ENCODE peak calls at places on chromosomes 4 and X, in six cellular contexts. I is NCI-H1092 treated with DMSO at 0.1 percent for 48 hours; D is activated CD8-positive, alpha-beta memory T cell treated with anti-CD3 and anti-CD28 coated beads for 48 hours; O is activated B cell treated with CpG ODN at 0.5 μM for 24 hours; U is fibroblast of pulmonary artery; H is endothelial cell. Z is an unnamed sample.

GRCh38 chrX:72142094-72142843 is 10.6 kb upstream of the RTL5 start:
- DNase-seq in I (peak; percentile 98), D (no peak), O (no peak), U (no peak), H (no peak), Z (peak; percentile 91)

GRCh38 chrX:431032-431431 is 44.3 kb upstream of the PPP2R3B start:
- DNase-seq in I (no peak), D (no peak), O (no peak), U (peak; percentile 3), H (no peak), Z (no peak)

GRCh38 chr4:64897683-64898082 is 488.4 kb upstream of the TECRL start:
- DNase-seq in I (no peak), D (no peak), O (no peak), U (no peak), H (no peak), Z (no peak)

GRCh38 chrX:37906357-37906756 is 59.0 kb upstream of the DYNLT3 start:
- DNase-seq in I (no peak), D (no peak), O (no peak), U (no peak), H (no peak), Z (no peak)

GRCh38 chr4:153759407-153760226 is at the start of gene RNF175:
- DNase-seq in I (no peak), D (no peak), O (no peak), U (no peak), H (peak; percentile 41), Z (no peak)

GRCh38 chr4:11765849-11766453 is 337.3 kb upstream of the HS3ST1 start:
- DNase-seq in I (no peak), D (no peak), O (no peak), U (peak; percentile 70), H (peak; percentile 38), Z (peak; percentile 34)

GRCh38 chr4:71602271-71602890 is 181.5 kb downstream of the GC start:
- DNase-seq in I (no peak), D (no peak), O (no peak), U (peak; percentile 40), H (no peak), Z (peak; percentile 79)

GRCh38 chr4:153748378-153748777 is 11.4 kb downstream of the RNF175 start:
- DNase-seq in I (no peak), D (no peak), O (no peak), U (peak; percentile 51), H (no peak), Z (peak; percentile 83)

GRCh38 chr4:84530871-84531270 is 31.8 kb upstream of the NKX6-1 start:
- DNase-seq in I (no peak), D (no peak), O (no peak), U (peak; percentile 13), H (no peak), Z (peak; percentile 77)

GRCh38 chr4:181702864-181703263 is 540.3 kb upstream of the TENM3 start:
- DNase-seq in I (no peak), D (no peak), O (no peak), U (no peak), H (no peak), Z (no peak)

GRCh38 chr4:183157215-183157614 is 58.2 kb downstream of the WWC2 start:
- DNase-seq in I (no peak), D (no peak), O (no peak), U (no peak), H (no peak), Z (no peak)